ENCODE peak calls at places on chromosome 14, in four cellular contexts. R is lung; Y is fibroblast of lung; A is CD8-positive, alpha-beta T cell. H is an unnamed sample.

GRCh38 chr14:76870146-76870545 is 43.9 kb downstream of the LRRC74A start:
- DNase-seq in R (no peak), A (no peak), Y (no peak), H (no peak)

GRCh38 chr14:54942913-54943312 is 40.3 kb upstream of the GCH1 start:
- DNase-seq in Y (no peak), R (no peak), A (no peak), H (no peak)

GRCh38 chr14:104545151-104545931 is 34.2 kb upstream of the C14orf180 start:
- DNase-seq in Y (no peak), A (no peak), R (no peak), H (no peak)

GRCh38 chr14:34843011-34843554 is 32.1 kb downstream of the BAZ1A start:
- DNase-seq in Y (peak; percentile 75), R (no peak), A (no peak), H (no peak)

GRCh38 chr14:93984987-93985410 is 8.6 kb upstream of the ASB2 start:
- DNase-seq in Y (peak; percentile 24), A (no peak), R (no peak), H (no peak)

GRCh38 chr14:24116111-24116809 is 1.5 kb upstream of the NRL start:
- DNase-seq in R (no peak), Y (no peak), A (no peak), H (no peak)

GRCh38 chr14:93962701-93963601 is 13.4 kb downstream of the ASB2 start:
- DNase-seq in Y (peak; percentile 31), A (peak; percentile 67), R (no peak), H (no peak)

GRCh38 chr14:39488600-39488999 is 56.4 kb upstream of the FBXO33 start:
- DNase-seq in R (no peak), Y (peak; percentile 2), A (no peak), H (no peak)

GRCh38 chr14:37262649-37263048 is 64.9 kb downstream of the MIPOL1 start:
- DNase-seq in R (no peak), Y (no peak), A (no peak), H (no peak)

GRCh38 chr14:95446470-95446869 is 70.0 kb downstream of the SYNE3 start:
- DNase-seq in R (no peak), Y (no peak), A (no peak), H (no peak)

GRCh38 chr14:20684662-20685456 is 499 bp downstream of the RNASE4 start:
- DNase-seq in R (peak; percentile 61), Y (peak; percentile 50), A (no peak), H (no peak)

GRCh38 chr14:35296505-35296904 is 4.3 kb downstream of the PSMA6 start:
- DNase-seq in A (no peak), Y (no peak), R (no peak), H (no peak)

GRCh38 chr14:67698179-67698578 is 2.6 kb upstream of the RDH11 start:
- DNase-seq in R (no peak), A (no peak), Y (no peak), H (no peak)

DNA sequence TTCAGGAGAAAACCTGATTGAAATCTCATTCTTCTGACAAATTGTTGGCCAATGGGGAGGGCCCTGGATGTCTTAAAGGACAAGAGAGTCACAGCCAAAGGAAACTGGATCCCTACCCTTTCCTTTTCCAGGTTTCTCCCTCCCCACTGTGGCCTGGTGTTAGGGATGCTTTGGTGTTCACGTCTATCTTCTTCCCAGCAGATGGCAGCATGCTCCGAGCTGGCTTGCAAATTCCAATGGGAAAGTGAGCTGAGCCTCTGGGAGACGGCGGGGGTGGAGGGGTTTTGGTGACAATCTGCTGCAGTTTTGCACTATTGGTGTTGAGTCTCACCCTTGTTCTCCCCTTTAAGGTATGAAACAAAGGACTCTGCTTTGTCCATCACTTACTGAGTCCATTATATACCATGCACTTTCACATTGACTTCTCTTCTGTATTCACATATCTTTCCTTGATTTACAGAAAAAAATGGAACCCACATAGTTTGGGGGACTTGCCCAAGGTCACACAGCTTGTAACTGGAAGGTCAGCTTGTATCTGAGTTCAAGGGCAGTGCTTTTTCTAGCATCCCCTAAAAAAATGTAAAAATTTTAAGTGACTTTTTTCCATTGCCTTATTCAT is 39.3 kb downstream of the CCDC177 start:
- DNase-seq in Y (peak; percentile 65), R (peak; percentile 41), A (no peak), H (no peak)
- TF ChIP-seq CTCF in Y (peak; percentile 79), R (peak; percentile 32), A (no peak), H (peak; percentile 58)

DNA sequence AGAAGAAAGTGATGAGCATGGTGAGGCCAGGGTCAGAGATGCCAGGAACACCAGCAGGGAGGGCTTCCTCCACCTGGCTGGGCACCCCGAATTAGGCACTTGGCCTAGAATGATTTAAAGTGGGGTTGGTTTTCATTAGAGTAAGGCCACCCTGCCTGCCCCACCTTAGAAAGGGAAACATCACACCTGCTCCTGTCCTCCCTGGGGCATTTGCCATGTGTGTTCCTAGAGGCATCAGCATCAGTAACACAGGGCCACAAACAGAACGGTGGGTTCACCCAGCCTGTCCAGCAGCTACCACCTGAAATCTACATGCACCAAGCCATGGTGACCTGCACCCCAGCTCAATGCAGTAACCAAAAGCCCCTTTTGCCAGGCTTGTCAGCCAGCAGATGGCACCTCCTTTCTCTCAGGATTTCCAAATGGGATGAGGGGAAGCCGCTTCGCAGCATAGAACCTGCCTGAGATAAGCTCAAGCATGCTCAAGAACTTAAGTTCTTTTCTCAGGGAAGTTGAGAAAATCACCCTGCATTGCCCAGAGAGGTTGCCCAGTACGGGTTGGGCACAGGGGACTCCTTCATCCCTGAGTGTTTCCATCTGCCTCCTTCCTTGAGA is 338.8 kb downstream of the DPF3 start:
- DNase-seq in R (no peak), A (no peak), Y (no peak), H (no peak)
- H3K36me3 ChIP-seq in R (no peaks in the 10 kb centered on the region), A (no peaks in the 10 kb centered on the region), Y (no peaks in the 10 kb centered on the region), H (no peaks in the 10 kb centered on the region)

GRCh38 chr14:78029471-78030372 is 140.5 kb upstream of the NRXN3 start:
- DNase-seq in Y (no peak), A (no peak), R (no peak), H (no peak)
- TF ChIP-seq CTCF in Y (peak; percentile 14), A (no peak), R (no peak), H (no peak)

GRCh38 chr14:90400904-90401561 is 4.2 kb downstream of the CALM1 start:
- DNase-seq in Y (no peak), R (no peak), A (no peak), H (no peak)
- H3K36me3 ChIP-seq in Y (peaks cover 20% of the 10 kb centered on the region), R (peaks cover 55% of the 10 kb centered on the region), A (peaks cover 62% of the 10 kb centered on the region), H (no peaks in the 10 kb centered on the region)

DNA sequence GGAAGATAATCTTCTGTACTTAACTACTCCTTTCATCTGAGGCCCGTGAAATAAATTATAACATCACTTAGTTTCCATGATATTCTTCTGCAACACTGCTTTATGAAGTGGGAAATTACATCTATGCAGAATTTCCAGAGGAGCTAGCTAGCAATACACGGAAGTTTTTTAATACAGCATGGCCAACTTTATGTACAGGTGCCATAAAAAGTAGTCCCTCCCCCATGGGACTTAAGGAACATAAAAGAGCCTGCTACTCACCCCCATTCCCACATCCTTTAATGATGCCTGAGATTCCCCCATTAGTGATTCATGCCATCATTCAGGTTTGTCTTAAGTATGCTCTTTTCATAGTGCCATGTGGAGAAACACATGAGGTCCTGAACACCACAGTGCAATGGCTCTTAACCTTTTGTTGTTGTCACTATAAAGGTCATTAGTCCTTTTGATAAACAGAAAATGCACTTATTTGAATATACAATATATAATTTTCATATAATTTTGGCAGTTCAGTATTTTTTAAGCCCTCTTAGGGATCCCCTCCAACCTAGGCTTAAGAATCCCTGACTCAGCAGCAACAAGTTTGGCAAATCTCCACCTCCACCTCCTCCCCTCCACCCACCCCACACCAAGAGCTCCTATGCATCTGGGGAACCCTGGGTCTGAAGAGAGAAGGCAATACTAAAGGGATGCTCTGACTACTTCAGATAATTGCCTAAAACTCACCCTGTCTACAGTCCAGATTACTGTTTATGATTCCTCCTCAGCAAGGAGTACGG is 37.3 kb downstream of the DCAF5 start:
- DNase-seq in Y (no peak), A (no peak), R (no peak), H (no peak)
- TF ChIP-seq CTCF in Y (no peak), A (no peak), R (no peak), H (no peak)

GRCh38 chr14:64225156-64225757 is 68.9 kb downstream of the ESR2 start:
- DNase-seq in R (no peak), A (no peak), Y (no peak), H (no peak)
- H3K36me3 ChIP-seq in R (peaks cover 48% of the 10 kb centered on the region), A (peaks cover 57% of the 10 kb centered on the region), Y (no peaks in the 10 kb centered on the region), H (peaks cover 100% of the 10 kb centered on the region)

GRCh38 chr14:31926652-31927347 is 150.3 kb upstream of the ARHGAP5 start:
- DNase-seq in A (no peak), R (no peak), Y (peak; percentile 52), H (peak; percentile 45)

GRCh38 chr14:31927348-31927826 is 149.7 kb upstream of the ARHGAP5 start:
- DNase-seq in R (no peak), A (no peak), Y (peak; percentile 96), H (peak; percentile 44)

GRCh38 chr14:31930070-31930469 is 147.0 kb upstream of the ARHGAP5 start:
- DNase-seq in A (no peak), Y (no peak), R (no peak), H (no peak)

GRCh38 chr14:31921741-31922140 is 155.4 kb upstream of the ARHGAP5 start:
- DNase-seq in Y (no peak), A (no peak), R (no peak), H (no peak)

DNA sequence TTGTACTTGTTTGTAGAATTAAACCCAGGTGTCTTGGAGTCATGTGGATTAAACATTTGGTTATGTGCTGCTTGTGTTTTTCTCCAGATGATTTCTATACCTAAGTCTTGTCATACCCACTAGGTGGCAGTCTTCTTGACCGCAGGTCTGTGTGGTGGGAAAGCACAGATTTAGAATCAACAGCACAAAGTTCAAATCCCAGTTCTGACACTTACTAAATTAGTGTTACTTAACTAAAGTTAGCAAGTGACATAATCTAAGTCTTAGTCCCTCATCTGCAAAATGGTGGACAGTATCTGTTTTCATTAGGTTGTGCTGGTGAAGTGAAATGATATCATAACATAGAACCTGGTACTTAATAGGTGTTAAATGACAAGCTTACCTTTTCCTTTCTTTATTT is 151.0 kb upstream of the ARHGAP5 start:
- DNase-seq in Y (peak; percentile 65), A (no peak), R (no peak), H (no peak)
- TF ChIP-seq CTCF in Y (peak; percentile 45), A (peak; percentile 57), R (no peak), H (peak; percentile 47)